ENCODE peak calls at places on chromosome 9, in four cellular contexts. K is HCT116, Y is HepG2, O is SK-N-SH. U is an unnamed sample. For H3K36me3, the result is how much of the 10 kb centered on the place peaks cover.

GRCh38 chr9:83030391-83031107 is 32.4 kb downstream of the RASEF start:
- DNase-seq in Y (no peak), K (no peak), O (no peak), U (no peak)

GRCh38 chr9:74413876-74414275 is 83.3 kb upstream of the RORB start:
- DNase-seq in Y (no peak), O (no peak), K (no peak), U (no peak)

GRCh38 chr9:69671904-69672827 is at the start of gene APBA1:
- DNase-seq in K (no peak), Y (no peak), O (peak), U (peak)

GRCh38 chr9:21528123-21528808 is 46.2 kb upstream of the IFNE start:
- DNase-seq in O (no peak), K (no peak), Y (no peak), U (no peak)

GRCh38 chr9:98121096-98121495 is 2.1 kb upstream of the TRIM14 start:
- DNase-seq in K (no peak), Y (no peak), O (no peak), U (no peak)

GRCh38 chr9:109453210-109453842 is 44.8 kb downstream of the PTPN3 start:
- DNase-seq in Y (no peak), K (no peak), O (peak), U (peak)

GRCh38 chr9:114396558-114397218 is 8.9 kb upstream of the AKNA start:
- DNase-seq in O (no peak), Y (peak), K (peak), U (no peak)

GRCh38 chr9:104907278-104907951 is 20.5 kb downstream of the ABCA1 start:
- DNase-seq in Y (no peak), O (no peak), K (no peak), U (no peak)

GRCh38 chr9:21789541-21790037 is 12.8 kb upstream of the MTAP start:
- DNase-seq in Y (peak), O (peak), K (peak), U (peak)

GRCh38 chr9:125534934-125535701 is 171.9 kb downstream of the MAPKAP1 start:
- DNase-seq in Y (no peak), O (no peak), K (no peak), U (no peak)

GRCh38 chr9:19480345-19480744 is 71.5 kb downstream of the ACER2 start:
- DNase-seq in Y (no peak), O (no peak), K (no peak), U (no peak)

GRCh38 chr9:133762488-133763271 is 24.5 kb upstream of the SARDH start:
- DNase-seq in K (no peak), Y (no peak), O (no peak), U (no peak)

DNA sequence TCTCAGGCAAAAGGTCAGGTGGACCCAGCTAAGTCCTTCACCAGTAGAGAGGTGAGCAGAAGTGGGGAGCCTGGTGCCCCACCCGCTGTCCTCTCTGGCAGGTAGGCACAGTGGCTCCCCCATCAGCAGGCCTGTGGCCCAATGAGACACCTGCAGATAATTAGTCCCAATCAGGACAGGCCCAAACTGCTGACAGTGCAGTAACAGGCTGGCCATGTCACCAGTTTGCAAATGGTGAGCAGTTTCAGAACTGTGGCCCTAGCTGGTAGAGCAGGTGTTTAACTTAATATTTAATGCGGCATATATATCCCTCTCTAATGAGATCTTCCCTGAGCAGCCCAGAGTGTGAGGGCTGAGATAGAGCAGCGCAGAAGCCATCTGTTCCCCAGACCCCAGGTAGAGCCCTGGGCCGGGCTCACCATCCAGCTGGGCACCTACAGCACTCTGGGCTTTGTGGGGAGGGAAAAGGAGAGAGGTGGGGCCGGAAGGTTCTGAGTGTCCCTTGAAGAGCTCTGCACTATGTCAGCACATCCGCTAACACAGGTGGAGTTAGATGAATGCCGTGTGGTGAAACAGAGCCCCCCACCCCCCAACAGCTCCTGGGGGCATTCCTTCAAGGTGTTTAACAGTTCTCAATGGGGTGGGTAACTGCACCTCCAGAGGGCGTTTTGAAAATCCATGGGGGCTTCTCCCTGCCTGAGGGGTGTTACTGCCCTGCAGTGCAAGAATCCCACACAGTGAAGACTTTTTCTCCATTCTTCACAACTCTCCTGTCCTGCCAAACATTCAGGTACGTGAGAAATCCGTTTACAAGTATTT is 120.5 kb downstream of the PAX5 start:
- DNase-seq in K (no peak), O (no peak), Y (no peak), U (no peak)
- H3K36me3 ChIP-seq in K (under half), O (under half), Y (under half), U (under half)

DNA sequence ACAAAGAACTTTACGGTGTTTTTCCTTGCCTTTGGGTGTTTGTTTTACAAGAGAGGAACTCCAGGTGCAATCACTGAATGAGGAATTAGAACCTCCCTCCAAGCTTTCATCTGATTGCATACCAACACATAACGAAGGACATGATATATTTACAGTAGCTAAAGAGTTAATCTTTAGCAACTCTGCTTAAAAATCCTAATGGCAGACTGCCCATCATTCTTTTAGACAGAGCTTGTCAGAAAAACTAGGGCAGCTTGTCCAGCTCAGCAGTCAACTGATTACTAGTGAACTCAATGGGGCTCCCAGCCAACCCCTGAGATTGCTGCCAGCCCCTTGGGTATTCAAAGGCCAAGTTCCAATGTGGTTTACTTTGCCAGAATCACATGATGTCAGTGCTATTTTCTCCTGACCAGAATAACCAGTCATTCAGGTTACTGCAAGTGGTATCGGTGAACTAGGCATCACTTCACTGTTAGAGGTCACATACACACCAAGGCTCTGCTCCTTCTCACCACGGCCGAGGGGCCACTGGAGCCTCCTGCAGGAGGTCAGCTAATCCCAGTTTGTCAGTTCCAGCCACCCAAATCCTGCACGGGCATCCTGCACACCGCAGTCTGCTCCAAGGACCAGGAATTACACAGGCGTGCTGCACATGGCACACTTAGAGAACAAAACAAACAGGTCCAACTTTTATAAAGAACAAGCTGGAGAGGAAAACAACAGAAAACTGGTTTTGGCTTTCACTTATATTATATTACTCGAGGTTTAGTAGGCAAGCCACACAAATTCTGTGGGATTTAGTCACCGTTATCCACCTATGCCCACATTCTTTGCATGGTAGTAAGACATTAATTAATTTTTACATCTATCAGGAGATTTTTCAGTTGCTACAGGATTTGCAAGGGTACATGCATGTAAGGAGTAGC is 62.5 kb downstream of the NFIB start:
- DNase-seq in O (no peak), K (peak), Y (peak), U (no peak)
- TF ChIP-seq YY1 in O (no peak), K (no peak), Y (no peak), U (no peak)

DNA sequence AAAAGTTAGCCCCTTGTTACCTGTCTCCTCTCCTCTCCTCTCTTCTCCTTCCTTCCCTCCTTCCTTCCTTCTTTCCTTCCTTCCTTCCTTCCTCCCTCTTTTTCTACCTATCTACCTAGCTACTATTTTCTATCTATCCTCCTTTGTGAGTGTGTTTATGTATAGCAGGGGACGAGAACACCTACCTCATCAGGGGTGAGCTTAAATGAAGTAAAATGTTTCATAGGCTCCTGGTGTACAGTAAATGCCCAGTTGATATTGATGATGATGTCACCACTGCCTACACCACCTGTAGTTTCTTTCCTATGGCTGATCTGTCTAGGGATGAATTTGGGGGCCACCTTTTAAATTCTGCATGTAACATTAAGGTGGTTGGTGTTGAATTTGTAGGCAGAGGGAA is 4.3 kb downstream of the SPIN1 start:
- DNase-seq in K (no peak), Y (no peak), O (no peak), U (no peak)
- H3K36me3 ChIP-seq in K (under half), Y (under half), O (under half), U (under half)

DNA sequence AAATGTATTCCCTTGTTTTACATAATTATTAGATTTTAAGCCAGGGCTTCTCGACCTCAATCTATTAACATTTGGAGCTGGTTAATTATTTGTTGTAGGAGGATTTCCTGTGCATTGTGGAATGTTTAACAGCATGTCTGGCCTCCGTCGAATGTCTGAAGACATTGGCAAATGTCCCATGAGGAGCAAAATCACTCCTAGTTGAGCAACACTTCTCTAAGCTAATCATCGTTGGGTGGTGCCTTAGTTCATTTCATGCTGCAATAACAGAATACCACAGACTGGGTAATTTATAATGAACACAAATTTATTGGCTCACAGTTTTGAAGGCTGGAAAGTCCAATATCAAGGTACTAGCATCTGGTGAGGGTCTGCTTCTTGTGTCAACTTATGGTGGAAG is 13.4 kb upstream of the VPS13A start:
- DNase-seq in K (no peak), O (no peak), Y (no peak), U (no peak)
- TF ChIP-seq YY1 in K (no peak), O (no peak), Y (no peak), U (no peak)

GRCh38 chr9:33048054-33048465 is 23.0 kb downstream of the DNAJA1 start:
- DNase-seq in K (no peak), Y (peak), O (no peak), U (no peak)

GRCh38 chr9:33049680-33050361 is 24.7 kb downstream of the DNAJA1 start:
- DNase-seq in K (no peak), Y (no peak), O (no peak), U (no peak)

GRCh38 chr9:33051149-33051548 is 25.3 kb downstream of the SMU1 start:
- DNase-seq in Y (no peak), K (no peak), O (no peak), U (no peak)
- H3K36me3 ChIP-seq in Y (under half), K (under half), O (half or more), U (half or more)